ENCODE peak calls at places on chromosomes 7 and 10, in five cellular contexts. T is stimulated activated CD8-positive, alpha-beta memory T cell treated with anti-CD3 and anti-CD28 coated beads, Interleukin-12 subunit alpha, Interleukin-12 subunit beta, amount 100 ng/mL, for 4 hours; U is EH; M is globus pallidus; F is amniotic stem cell. W is an unnamed sample.

GRCh38 chr10:61815505-61815904 is 86.0 kb upstream of the ARID5B start:
- DNase-seq in T (no peak), F (no peak), M (no peak), U (no peak), W (no peak)

GRCh38 chr10:59648711-59649201 is 60.9 kb downstream of the SLC16A9 start:
- DNase-seq in F (no peak), U (no peak), T (no peak), M (peak; percentile 55), W (no peak)

GRCh38 chr10:3793553-3793952 is 8.5 kb upstream of the KLF6 start:
- DNase-seq in T (no peak), M (no peak), F (no peak), U (no peak), W (no peak)

GRCh38 chr10:120156614-120157274 is 264.2 kb downstream of the SEC23IP start:
- DNase-seq in F (no peak), T (no peak), U (no peak), M (no peak), W (no peak)

GRCh38 chr10:113052076-113052830 is 102.2 kb downstream of the TCF7L2 start:
- DNase-seq in M (peak; percentile 40), T (no peak), F (no peak), U (peak; percentile 35), W (no peak)

GRCh38 chr7:2166625-2167280 is 66.0 kb downstream of the MAD1L1 start:
- DNase-seq in T (no peak), F (no peak), U (peak; percentile 20), M (peak; percentile 77), W (no peak)

GRCh38 chr7:151930026-151930653 is 26.1 kb upstream of the GALNTL5 start:
- DNase-seq in T (no peak), F (no peak), U (no peak), M (no peak), W (no peak)

GRCh38 chr10:131616040-131616439 is 284.8 kb upstream of the PPP2R2D start:
- DNase-seq in T (no peak), F (no peak), M (no peak), U (no peak), W (no peak)

GRCh38 chr7:83984076-83984475 is 210.5 kb downstream of the SEMA3A start:
- DNase-seq in U (no peak), M (no peak), F (no peak), T (no peak), W (no peak)

GRCh38 chr10:110460111-110460809 is 37.4 kb upstream of the DUSP5 start:
- DNase-seq in F (no peak), M (no peak), T (peak; percentile 66), U (peak; percentile 46), W (peak; percentile 24)

GRCh38 chr10:36677170-36677768 is 448.1 kb upstream of the ANKRD30A start:
- DNase-seq in F (peak; percentile 5), U (peak; percentile 66), M (no peak), T (no peak), W (no peak)

GRCh38 chr7:42159150-42159549 is 77.9 kb downstream of the GLI3 start:
- DNase-seq in T (no peak), F (no peak), U (no peak), M (no peak), W (no peak)

GRCh38 chr7:46660402-46660801 is 739.3 kb upstream of the IGFBP3 start:
- DNase-seq in F (no peak), M (no peak), T (no peak), U (peak; percentile 68), W (no peak)

GRCh38 chr10:71769279-71769823 is 4.0 kb downstream of the VSIR start:
- DNase-seq in U (peak; percentile 72), T (no peak), M (no peak), F (no peak), W (no peak)

GRCh38 chr7:29017666-29018065 is 59.5 kb upstream of the TRIL start:
- DNase-seq in U (peak; percentile 19), T (no peak), F (no peak), M (no peak), W (no peak)

GRCh38 chr10:70679498-70679897 is 7.2 kb downstream of the ADAMTS14 start:
- DNase-seq in T (no peak), U (peak; percentile 89), M (no peak), F (peak; percentile 32), W (no peak)

GRCh38 chr10:93495654-93496321 is 624 bp upstream of the CEP55 start:
- DNase-seq in M (no peak), U (peak; percentile 59), T (no peak), F (no peak), W (no peak)

GRCh38 chr10:46288601-46289206 is 1.9 kb downstream of the ANTXRL start:
- DNase-seq in U (no peak), M (no peak), F (no peak), T (no peak), W (no peak)

GRCh38 chr10:112208981-112209380 is 25.4 kb upstream of the GPAM start:
- DNase-seq in U (peak; percentile 67), T (no peak), F (no peak), M (no peak), W (no peak)

GRCh38 chr7:139960158-139960557 is 102.6 kb downstream of the PARP12 start:
- DNase-seq in U (peak; percentile 21), F (no peak), T (no peak), M (no peak), W (no peak)

GRCh38 chr7:25521236-25521635 is 292.9 kb upstream of the NPVF start:
- DNase-seq in M (no peak), T (no peak), U (no peak), F (no peak), W (no peak)

GRCh38 chr7:105829681-105830322 is 46.6 kb downstream of the ATXN7L1 start:
- DNase-seq in M (no peak), T (no peak), F (no peak), U (peak; percentile 72), W (no peak)

GRCh38 chr10:70267161-70267933 is 16.5 kb downstream of the NPFFR1 start:
- DNase-seq in M (no peak), T (no peak), U (peak; percentile 98), F (peak; percentile 92), W (no peak)

GRCh38 chr7:54355842-54356241 is 186.3 kb upstream of the VSTM2A start:
- DNase-seq in U (no peak), F (no peak), M (no peak), T (no peak), W (no peak)

GRCh38 chr10:9091515-9092093 is 1037.1 kb downstream of the GATA3 start:
- DNase-seq in U (no peak), F (no peak), M (no peak), T (no peak), W (no peak)

GRCh38 chr10:124739996-124740373 is 4.2 kb downstream of the FAM53B start:
- DNase-seq in U (no peak), M (peak; percentile 51), F (no peak), T (no peak), W (no peak)

GRCh38 chr7:106083717-106084116 is 28.4 kb downstream of the SYPL1 start:
- DNase-seq in T (no peak), F (no peak), M (no peak), U (no peak), W (no peak)

GRCh38 chr7:75038508-75038907 is 35.1 kb downstream of the RCC1L start:
- DNase-seq in M (no peak), T (no peak), F (no peak), U (no peak), W (no peak)

GRCh38 chr10:80411681-80412230 is 3.4 kb downstream of the PRXL2A start:
- DNase-seq in T (no peak), F (no peak), M (no peak), U (no peak), W (no peak)

GRCh38 chr7:8176370-8177081 is 85.4 kb downstream of the ICA1 start:
- DNase-seq in M (peak; percentile 43), U (no peak), F (no peak), T (peak; percentile 21), W (no peak)

GRCh38 chr7:89726548-89726947 is 427.7 kb upstream of the STEAP1 start:
- DNase-seq in F (no peak), T (no peak), U (no peak), M (no peak), W (no peak)

GRCh38 chr7:7756577-7756976 is 38.2 kb upstream of the RPA3 start:
- DNase-seq in T (no peak), F (no peak), M (no peak), U (no peak), W (no peak)

GRCh38 chr7:36606442-36607205 is 117.7 kb downstream of the AOAH start:
- DNase-seq in T (no peak), F (no peak), U (no peak), M (no peak), W (no peak)

GRCh38 chr7:22776964-22777363 is 45.7 kb downstream of the TOMM7 start:
- DNase-seq in U (no peak), F (no peak), T (no peak), M (no peak), W (no peak)

GRCh38 chr7:21108182-21108581 is 319.7 kb upstream of the SP4 start:
- DNase-seq in U (no peak), T (no peak), F (no peak), M (no peak), W (no peak)

GRCh38 chr10:57776688-57777432 is 490.8 kb downstream of the IPMK start:
- DNase-seq in T (no peak), F (no peak), U (no peak), M (no peak), W (no peak)

GRCh38 chr7:127322832-127323231 is 69.7 kb downstream of the ZNF800 start:
- DNase-seq in T (no peak), F (no peak), M (no peak), U (no peak), W (no peak)

GRCh38 chr10:57786850-57787750 is 480.6 kb downstream of the IPMK start:
- DNase-seq in U (no peak), T (no peak), M (no peak), F (no peak), W (no peak)

GRCh38 chr7:281637-282036 is 8.3 kb upstream of the FOXL3 start:
- DNase-seq in T (no peak), M (no peak), U (no peak), F (no peak), W (no peak)